ENCODE peak calls at places on chromosomes 1 and 21, in nine cellular contexts. One of them, this sample, is unnamed.
A peak's percentile ranks its signal among the peaks of the same experiment; 100 is the strongest.

GRCh38 chr1:28775121-28775942 is 36.6 kb upstream of the OPRD1 start:
- DNase-seq in NCI-H1694: no peak
- DNase-seq in left ventricle myocardium superior: peak; percentile 88
- DNase-seq in HTR-8/SVneo: no peak
- DNase-seq in hypothalamus: peak; percentile 16
- DNase-seq in activated gamma-delta T cell treated with Interleukin-2 at 50 U/mL for 16 hours: peak; percentile 61
- DNase-seq in stimulated activated CD4-positive, alpha-beta T cell treated with anti-CD3 and anti-CD28 coated beads, Interleukin-1b, Interleukin-23, amount 100 ng/mL, for 24 hours: peak; percentile 23
- DNase-seq in activated CD4-positive, CD25-positive, alpha-beta regulatory T cell: peak; percentile 8
- DNase-seq in body of pancreas: peak; percentile 86
- DNase-seq in this sample: peak; percentile 53

GRCh38 chr1:101004061-101004460 is 21.5 kb downstream of the DPH5 start:
- DNase-seq in activated gamma-delta T cell treated with Interleukin-2 at 50 U/mL for 16 hours: no peak
- DNase-seq in HTR-8/SVneo: no peak
- DNase-seq in stimulated activated CD4-positive, alpha-beta T cell treated with anti-CD3 and anti-CD28 coated beads, Interleukin-1b, Interleukin-23, amount 100 ng/mL, for 24 hours: no peak
- DNase-seq in NCI-H1694: no peak
- DNase-seq in body of pancreas: no peak
- DNase-seq in activated CD4-positive, CD25-positive, alpha-beta regulatory T cell: no peak
- DNase-seq in left ventricle myocardium superior: no peak
- DNase-seq in hypothalamus: no peak
- DNase-seq in this sample: no peak

GRCh38 chr1:232620356-232620841 is 9.5 kb downstream of the SIPA1L2 start:
- DNase-seq in body of pancreas: peak; percentile 65
- DNase-seq in HTR-8/SVneo: peak; percentile 34
- DNase-seq in stimulated activated CD4-positive, alpha-beta T cell treated with anti-CD3 and anti-CD28 coated beads, Interleukin-1b, Interleukin-23, amount 100 ng/mL, for 24 hours: no peak
- DNase-seq in activated gamma-delta T cell treated with Interleukin-2 at 50 U/mL for 16 hours: no peak
- DNase-seq in hypothalamus: no peak
- DNase-seq in activated CD4-positive, CD25-positive, alpha-beta regulatory T cell: no peak
- DNase-seq in NCI-H1694: peak; percentile 90
- DNase-seq in left ventricle myocardium superior: peak; percentile 56
- DNase-seq in this sample: no peak

GRCh38 chr21:21084179-21084578 is 86.0 kb downstream of the NCAM2 start:
- DNase-seq in hypothalamus: no peak
- DNase-seq in left ventricle myocardium superior: no peak
- DNase-seq in activated CD4-positive, CD25-positive, alpha-beta regulatory T cell: no peak
- DNase-seq in HTR-8/SVneo: no peak
- DNase-seq in stimulated activated CD4-positive, alpha-beta T cell treated with anti-CD3 and anti-CD28 coated beads, Interleukin-1b, Interleukin-23, amount 100 ng/mL, for 24 hours: no peak
- DNase-seq in body of pancreas: no peak
- DNase-seq in activated gamma-delta T cell treated with Interleukin-2 at 50 U/mL for 16 hours: no peak
- DNase-seq in NCI-H1694: no peak
- DNase-seq in this sample: no peak

GRCh38 chr1:30129421-30130055 is 593.8 kb downstream of the MATN1 start:
- DNase-seq in HTR-8/SVneo: no peak
- DNase-seq in activated gamma-delta T cell treated with Interleukin-2 at 50 U/mL for 16 hours: no peak
- DNase-seq in body of pancreas: no peak
- DNase-seq in left ventricle myocardium superior: no peak
- DNase-seq in hypothalamus: no peak
- DNase-seq in activated CD4-positive, CD25-positive, alpha-beta regulatory T cell: no peak
- DNase-seq in NCI-H1694: no peak
- DNase-seq in stimulated activated CD4-positive, alpha-beta T cell treated with anti-CD3 and anti-CD28 coated beads, Interleukin-1b, Interleukin-23, amount 100 ng/mL, for 24 hours: no peak
- DNase-seq in this sample: no peak

GRCh38 chr1:202264300-202265075 is 70.9 kb downstream of the LGR6 start:
- DNase-seq in body of pancreas: no peak
- DNase-seq in activated gamma-delta T cell treated with Interleukin-2 at 50 U/mL for 16 hours: no peak
- DNase-seq in activated CD4-positive, CD25-positive, alpha-beta regulatory T cell: no peak
- DNase-seq in NCI-H1694: no peak
- DNase-seq in HTR-8/SVneo: no peak
- DNase-seq in left ventricle myocardium superior: no peak
- DNase-seq in stimulated activated CD4-positive, alpha-beta T cell treated with anti-CD3 and anti-CD28 coated beads, Interleukin-1b, Interleukin-23, amount 100 ng/mL, for 24 hours: no peak
- DNase-seq in hypothalamus: no peak
- DNase-seq in this sample: peak; percentile 25

GRCh38 chr21:39663742-39664492 is 51.2 kb downstream of the B3GALT5 start:
- DNase-seq in NCI-H1694: no peak
- DNase-seq in hypothalamus: no peak
- DNase-seq in HTR-8/SVneo: no peak
- DNase-seq in stimulated activated CD4-positive, alpha-beta T cell treated with anti-CD3 and anti-CD28 coated beads, Interleukin-1b, Interleukin-23, amount 100 ng/mL, for 24 hours: no peak
- DNase-seq in activated gamma-delta T cell treated with Interleukin-2 at 50 U/mL for 16 hours: no peak
- DNase-seq in body of pancreas: no peak
- DNase-seq in activated CD4-positive, CD25-positive, alpha-beta regulatory T cell: no peak
- DNase-seq in left ventricle myocardium superior: no peak
- DNase-seq in this sample: no peak

GRCh38 chr1:38296047-38296446 is 249.5 kb upstream of the POU3F1 start:
- DNase-seq in left ventricle myocardium superior: no peak
- DNase-seq in activated gamma-delta T cell treated with Interleukin-2 at 50 U/mL for 16 hours: no peak
- DNase-seq in stimulated activated CD4-positive, alpha-beta T cell treated with anti-CD3 and anti-CD28 coated beads, Interleukin-1b, Interleukin-23, amount 100 ng/mL, for 24 hours: no peak
- DNase-seq in HTR-8/SVneo: no peak
- DNase-seq in NCI-H1694: no peak
- DNase-seq in activated CD4-positive, CD25-positive, alpha-beta regulatory T cell: no peak
- DNase-seq in body of pancreas: no peak
- DNase-seq in hypothalamus: no peak
- DNase-seq in this sample: no peak

GRCh38 chr1:232307299-232307698 is 322.6 kb downstream of the SIPA1L2 start:
- DNase-seq in stimulated activated CD4-positive, alpha-beta T cell treated with anti-CD3 and anti-CD28 coated beads, Interleukin-1b, Interleukin-23, amount 100 ng/mL, for 24 hours: no peak
- DNase-seq in HTR-8/SVneo: no peak
- DNase-seq in activated CD4-positive, CD25-positive, alpha-beta regulatory T cell: no peak
- DNase-seq in left ventricle myocardium superior: no peak
- DNase-seq in NCI-H1694: no peak
- DNase-seq in hypothalamus: no peak
- DNase-seq in activated gamma-delta T cell treated with Interleukin-2 at 50 U/mL for 16 hours: no peak
- DNase-seq in body of pancreas: no peak
- DNase-seq in this sample: no peak

GRCh38 chr1:38735651-38736161 is 123.9 kb downstream of the RRAGC start:
- DNase-seq in NCI-H1694: no peak
- DNase-seq in hypothalamus: no peak
- DNase-seq in stimulated activated CD4-positive, alpha-beta T cell treated with anti-CD3 and anti-CD28 coated beads, Interleukin-1b, Interleukin-23, amount 100 ng/mL, for 24 hours: no peak
- DNase-seq in activated CD4-positive, CD25-positive, alpha-beta regulatory T cell: no peak
- DNase-seq in activated gamma-delta T cell treated with Interleukin-2 at 50 U/mL for 16 hours: no peak
- DNase-seq in body of pancreas: no peak
- DNase-seq in left ventricle myocardium superior: no peak
- DNase-seq in HTR-8/SVneo: peak; percentile 48
- DNase-seq in this sample: no peak

GRCh38 chr21:26597981-26598380 is 24.9 kb upstream of the CYYR1 start:
- DNase-seq in activated CD4-positive, CD25-positive, alpha-beta regulatory T cell: no peak
- DNase-seq in activated gamma-delta T cell treated with Interleukin-2 at 50 U/mL for 16 hours: no peak
- DNase-seq in left ventricle myocardium superior: no peak
- DNase-seq in hypothalamus: no peak
- DNase-seq in stimulated activated CD4-positive, alpha-beta T cell treated with anti-CD3 and anti-CD28 coated beads, Interleukin-1b, Interleukin-23, amount 100 ng/mL, for 24 hours: no peak
- DNase-seq in body of pancreas: no peak
- DNase-seq in HTR-8/SVneo: no peak
- DNase-seq in NCI-H1694: no peak
- DNase-seq in this sample: no peak

GRCh38 chr1:44798481-44799365 is 1.5 kb upstream of the PLK3 start:
- DNase-seq in hypothalamus: no peak
- DNase-seq in left ventricle myocardium superior: no peak
- DNase-seq in activated gamma-delta T cell treated with Interleukin-2 at 50 U/mL for 16 hours: no peak
- DNase-seq in stimulated activated CD4-positive, alpha-beta T cell treated with anti-CD3 and anti-CD28 coated beads, Interleukin-1b, Interleukin-23, amount 100 ng/mL, for 24 hours: no peak
- DNase-seq in NCI-H1694: no peak
- DNase-seq in activated CD4-positive, CD25-positive, alpha-beta regulatory T cell: no peak
- DNase-seq in HTR-8/SVneo: no peak
- DNase-seq in body of pancreas: no peak
- DNase-seq in this sample: no peak

GRCh38 chr1:21268281-21269239 is 21.7 kb downstream of the ECE1 start:
- DNase-seq in left ventricle myocardium superior: peak; percentile 68
- DNase-seq in stimulated activated CD4-positive, alpha-beta T cell treated with anti-CD3 and anti-CD28 coated beads, Interleukin-1b, Interleukin-23, amount 100 ng/mL, for 24 hours: no peak
- DNase-seq in HTR-8/SVneo: no peak
- DNase-seq in body of pancreas: peak; percentile 79
- DNase-seq in hypothalamus: no peak
- DNase-seq in activated gamma-delta T cell treated with Interleukin-2 at 50 U/mL for 16 hours: no peak
- DNase-seq in NCI-H1694: no peak
- DNase-seq in activated CD4-positive, CD25-positive, alpha-beta regulatory T cell: no peak
- DNase-seq in this sample: no peak

GRCh38 chr1:157781048-157781447 is 4.1 kb upstream of the FCRL2 start:
- DNase-seq in left ventricle myocardium superior: no peak
- DNase-seq in NCI-H1694: no peak
- DNase-seq in hypothalamus: no peak
- DNase-seq in activated gamma-delta T cell treated with Interleukin-2 at 50 U/mL for 16 hours: no peak
- DNase-seq in stimulated activated CD4-positive, alpha-beta T cell treated with anti-CD3 and anti-CD28 coated beads, Interleukin-1b, Interleukin-23, amount 100 ng/mL, for 24 hours: no peak
- DNase-seq in activated CD4-positive, CD25-positive, alpha-beta regulatory T cell: no peak
- DNase-seq in HTR-8/SVneo: no peak
- DNase-seq in body of pancreas: no peak
- DNase-seq in this sample: no peak

GRCh38 chr1:5428391-5428790 is 563.8 kb downstream of the NPHP4 start:
- DNase-seq in hypothalamus: no peak
- DNase-seq in body of pancreas: no peak
- DNase-seq in activated CD4-positive, CD25-positive, alpha-beta regulatory T cell: no peak
- DNase-seq in left ventricle myocardium superior: no peak
- DNase-seq in activated gamma-delta T cell treated with Interleukin-2 at 50 U/mL for 16 hours: no peak
- DNase-seq in HTR-8/SVneo: no peak
- DNase-seq in NCI-H1694: no peak
- DNase-seq in stimulated activated CD4-positive, alpha-beta T cell treated with anti-CD3 and anti-CD28 coated beads, Interleukin-1b, Interleukin-23, amount 100 ng/mL, for 24 hours: no peak
- DNase-seq in this sample: no peak

GRCh38 chr1:54256756-54257155 is 56.8 kb downstream of the MRPL37 start:
- DNase-seq in HTR-8/SVneo: no peak
- DNase-seq in hypothalamus: no peak
- DNase-seq in left ventricle myocardium superior: no peak
- DNase-seq in activated CD4-positive, CD25-positive, alpha-beta regulatory T cell: no peak
- DNase-seq in body of pancreas: no peak
- DNase-seq in activated gamma-delta T cell treated with Interleukin-2 at 50 U/mL for 16 hours: no peak
- DNase-seq in NCI-H1694: no peak
- DNase-seq in stimulated activated CD4-positive, alpha-beta T cell treated with anti-CD3 and anti-CD28 coated beads, Interleukin-1b, Interleukin-23, amount 100 ng/mL, for 24 hours: no peak
- DNase-seq in this sample: peak; percentile 74

GRCh38 chr1:3509721-3510120 is 55.3 kb downstream of the ARHGEF16 start:
- DNase-seq in HTR-8/SVneo: no peak
- DNase-seq in left ventricle myocardium superior: no peak
- DNase-seq in activated gamma-delta T cell treated with Interleukin-2 at 50 U/mL for 16 hours: no peak
- DNase-seq in hypothalamus: no peak
- DNase-seq in activated CD4-positive, CD25-positive, alpha-beta regulatory T cell: no peak
- DNase-seq in stimulated activated CD4-positive, alpha-beta T cell treated with anti-CD3 and anti-CD28 coated beads, Interleukin-1b, Interleukin-23, amount 100 ng/mL, for 24 hours: no peak
- DNase-seq in body of pancreas: no peak
- DNase-seq in NCI-H1694: no peak
- DNase-seq in this sample: no peak

GRCh38 chr1:109457819-109458218 is 8.5 kb upstream of the SYPL2 start:
- DNase-seq in left ventricle myocardium superior: no peak
- DNase-seq in NCI-H1694: no peak
- DNase-seq in hypothalamus: no peak
- DNase-seq in activated CD4-positive, CD25-positive, alpha-beta regulatory T cell: no peak
- DNase-seq in body of pancreas: no peak
- DNase-seq in stimulated activated CD4-positive, alpha-beta T cell treated with anti-CD3 and anti-CD28 coated beads, Interleukin-1b, Interleukin-23, amount 100 ng/mL, for 24 hours: no peak
- DNase-seq in HTR-8/SVneo: no peak
- DNase-seq in activated gamma-delta T cell treated with Interleukin-2 at 50 U/mL for 16 hours: no peak
- DNase-seq in this sample: no peak

GRCh38 chr1:151680812-151681211 is 35.8 kb downstream of the CELF3 start:
- DNase-seq in activated gamma-delta T cell treated with Interleukin-2 at 50 U/mL for 16 hours: no peak
- DNase-seq in NCI-H1694: no peak
- DNase-seq in HTR-8/SVneo: peak; percentile 76
- DNase-seq in hypothalamus: no peak
- DNase-seq in stimulated activated CD4-positive, alpha-beta T cell treated with anti-CD3 and anti-CD28 coated beads, Interleukin-1b, Interleukin-23, amount 100 ng/mL, for 24 hours: no peak
- DNase-seq in body of pancreas: no peak
- DNase-seq in left ventricle myocardium superior: no peak
- DNase-seq in activated CD4-positive, CD25-positive, alpha-beta regulatory T cell: no peak
- DNase-seq in this sample: no peak

GRCh38 chr1:20555025-20555757 is 2.8 kb downstream of the FAM43B start:
- DNase-seq in activated gamma-delta T cell treated with Interleukin-2 at 50 U/mL for 16 hours: no peak
- DNase-seq in body of pancreas: no peak
- DNase-seq in HTR-8/SVneo: no peak
- DNase-seq in NCI-H1694: no peak
- DNase-seq in activated CD4-positive, CD25-positive, alpha-beta regulatory T cell: no peak
- DNase-seq in stimulated activated CD4-positive, alpha-beta T cell treated with anti-CD3 and anti-CD28 coated beads, Interleukin-1b, Interleukin-23, amount 100 ng/mL, for 24 hours: no peak
- DNase-seq in left ventricle myocardium superior: no peak
- DNase-seq in hypothalamus: no peak
- DNase-seq in this sample: no peak

GRCh38 chr1:99004270-99005141 is at the start of gene PLPPR5:
- DNase-seq in left ventricle myocardium superior: peak; percentile 17
- DNase-seq in HTR-8/SVneo: no peak
- DNase-seq in body of pancreas: peak; percentile 13
- DNase-seq in activated gamma-delta T cell treated with Interleukin-2 at 50 U/mL for 16 hours: peak; percentile 12
- DNase-seq in hypothalamus: no peak
- DNase-seq in stimulated activated CD4-positive, alpha-beta T cell treated with anti-CD3 and anti-CD28 coated beads, Interleukin-1b, Interleukin-23, amount 100 ng/mL, for 24 hours: no peak
- DNase-seq in activated CD4-positive, CD25-positive, alpha-beta regulatory T cell: no peak
- DNase-seq in NCI-H1694: no peak
- DNase-seq in this sample: peak; percentile 36

GRCh38 chr1:107171378-107171777 is 30.5 kb downstream of the NTNG1 start:
- DNase-seq in body of pancreas: no peak
- DNase-seq in HTR-8/SVneo: no peak
- DNase-seq in NCI-H1694: no peak
- DNase-seq in stimulated activated CD4-positive, alpha-beta T cell treated with anti-CD3 and anti-CD28 coated beads, Interleukin-1b, Interleukin-23, amount 100 ng/mL, for 24 hours: no peak
- DNase-seq in activated gamma-delta T cell treated with Interleukin-2 at 50 U/mL for 16 hours: no peak
- DNase-seq in left ventricle myocardium superior: no peak
- DNase-seq in hypothalamus: no peak
- DNase-seq in activated CD4-positive, CD25-positive, alpha-beta regulatory T cell: no peak
- DNase-seq in this sample: no peak